ENCODE peak calls at places on chromosomes 2 and 18, in four cellular contexts. H is heart left ventricle, W is GM23338, Q is right cardiac atrium. B is an unnamed sample.

GRCh38 chr2:67255933-67256615 is 141.1 kb upstream of the ETAA1 start:
- DNase-seq in W (no peak), Q (no peak), H (no peak), B (no peak)

GRCh38 chr18:25262920-25263319 is 89.0 kb downstream of the ZNF521 start:
- DNase-seq in Q (no peak), W (no peak), H (no peak), B (no peak)

GRCh38 chr2:53829252-53829651 is 30.5 kb downstream of the GPR75 start:
- DNase-seq in W (no peak), H (no peak), Q (no peak), B (no peak)

GRCh38 chr2:236661064-236661761 is 91.6 kb downstream of the ACKR3 start:
- DNase-seq in H (no peak), W (peak), Q (no peak), B (peak)

GRCh38 chr2:112321375-112322320 is 46.3 kb downstream of the ZC3H6 start:
- DNase-seq in W (no peak), Q (no peak), H (no peak), B (no peak)

GRCh38 chr2:52929412-52929811 is 838.2 kb upstream of the CHAC2 start:
- DNase-seq in W (no peak), H (no peak), Q (peak), B (no peak)

GRCh38 chr2:94872676-94873361 is 1.6 kb downstream of the TEKT4 start:
- DNase-seq in W (no peak), Q (peak), H (no peak), B (no peak)

GRCh38 chr2:213251618-213252017 is 32.6 kb upstream of the SPAG16 start:
- DNase-seq in Q (no peak), W (peak), H (no peak), B (no peak)

GRCh38 chr2:234631896-234632514 is 135.1 kb upstream of the ARL4C start:
- DNase-seq in Q (no peak), H (no peak), W (peak), B (no peak)

GRCh38 chr18:21179590-21180220 is 62.3 kb upstream of the GREB1L start:
- DNase-seq in Q (no peak), H (no peak), W (peak), B (no peak)

GRCh38 chr18:51009071-51009470 is 20.9 kb upstream of the SMAD4 start:
- DNase-seq in W (no peak), H (no peak), Q (no peak), B (no peak)

GRCh38 chr2:200380139-200380561 is 73.7 kb downstream of the SPATS2L start:
- DNase-seq in W (no peak), Q (peak), H (no peak), B (no peak)

GRCh38 chr18:63322908-63323634 is 3.5 kb upstream of the BCL2 start:
- DNase-seq in H (peak), W (peak), Q (peak), B (no peak)

GRCh38 chr18:48304906-48305693 is 104.1 kb downstream of the ZBTB7C start:
- DNase-seq in Q (no peak), W (no peak), H (no peak), B (no peak)

GRCh38 chr2:218427741-218428140 is 8.8 kb downstream of the VIL1 start:
- DNase-seq in Q (no peak), H (no peak), W (peak), B (peak)

GRCh38 chr18:23515911-23516546 is 12.7 kb downstream of the RMC1 start:
- DNase-seq in H (peak), W (peak), Q (peak), B (peak)

GRCh38 chr2:102592601-102593000 is 26.8 kb upstream of the SLC9A2 start:
- DNase-seq in W (peak), H (no peak), Q (no peak), B (no peak)

GRCh38 chr2:74878551-74878950 is 44.6 kb downstream of the HK2 start:
- DNase-seq in H (no peak), Q (no peak), W (no peak), B (no peak)

GRCh38 chr18:29821544-29821943 is 1221.0 kb downstream of the DSC3 start:
- DNase-seq in W (no peak), Q (no peak), H (no peak), B (no peak)

GRCh38 chr2:162926907-162927306 is 88.3 kb upstream of the KCNH7 start:
- DNase-seq in W (no peak), H (no peak), Q (no peak), B (no peak)

GRCh38 chr2:182482511-182482910 is 55.7 kb upstream of the PDE1A start:
- DNase-seq in W (no peak), H (no peak), Q (no peak), B (no peak)

GRCh38 chr18:49025767-49026500 is 75.2 kb upstream of the SMAD7 start:
- DNase-seq in H (no peak), W (no peak), Q (no peak), B (peak)

GRCh38 chr18:71529708-71530303 is 1014.3 kb downstream of the CBLN2 start:
- DNase-seq in Q (no peak), W (no peak), H (no peak), B (no peak)

GRCh38 chr2:119126650-119127049 is 31.9 kb downstream of the C1QL2 start:
- DNase-seq in Q (no peak), W (peak), H (no peak), B (no peak)

GRCh38 chr2:41998789-41999470 is 48.9 kb upstream of the PKDCC start:
- DNase-seq in H (peak), W (no peak), Q (peak), B (peak)

GRCh38 chr2:180519276-180519675 is 461.1 kb upstream of the UBE2E3 start:
- DNase-seq in Q (no peak), H (no peak), W (no peak), B (no peak)

GRCh38 chr2:254231-254630 is 9.6 kb downstream of the SH3YL1 start:
- DNase-seq in Q (no peak), W (no peak), H (no peak), B (no peak)

GRCh38 chr2:1559589-1560175 is 146.4 kb downstream of the TPO start:
- DNase-seq in H (no peak), W (no peak), Q (no peak), B (no peak)

GRCh38 chr2:163471947-163472346 is 263.9 kb downstream of the FIGN start:
- DNase-seq in H (no peak), Q (no peak), W (peak), B (no peak)

GRCh38 chr2:216633616-216634316 is 546 bp downstream of the IGFBP2 start:
- DNase-seq in H (no peak), Q (peak), W (peak), B (peak)

GRCh38 chr2:28357948-28358667 is 34.5 kb upstream of the FOSL2 start:
- DNase-seq in W (no peak), Q (peak), H (no peak), B (peak)

GRCh38 chr2:28357055-28357454 is 35.6 kb upstream of the FOSL2 start:
- DNase-seq in H (no peak), Q (peak), W (no peak), B (no peak)

GRCh38 chr2:28354920-28355520 is 37.6 kb upstream of the FOSL2 start:
- DNase-seq in W (no peak), Q (peak), H (no peak), B (peak)

GRCh38 chr2:28356095-28356911 is 36.4 kb upstream of the FOSL2 start:
- DNase-seq in H (peak), Q (peak), W (no peak), B (peak)

GRCh38 chr2:28355521-28356094 is 37.0 kb upstream of the FOSL2 start:
- DNase-seq in W (no peak), H (peak), Q (peak), B (peak)
- H3K27ac ChIP-seq in W (no peak), H (peak), Q (peak), B (peak)

DNA sequence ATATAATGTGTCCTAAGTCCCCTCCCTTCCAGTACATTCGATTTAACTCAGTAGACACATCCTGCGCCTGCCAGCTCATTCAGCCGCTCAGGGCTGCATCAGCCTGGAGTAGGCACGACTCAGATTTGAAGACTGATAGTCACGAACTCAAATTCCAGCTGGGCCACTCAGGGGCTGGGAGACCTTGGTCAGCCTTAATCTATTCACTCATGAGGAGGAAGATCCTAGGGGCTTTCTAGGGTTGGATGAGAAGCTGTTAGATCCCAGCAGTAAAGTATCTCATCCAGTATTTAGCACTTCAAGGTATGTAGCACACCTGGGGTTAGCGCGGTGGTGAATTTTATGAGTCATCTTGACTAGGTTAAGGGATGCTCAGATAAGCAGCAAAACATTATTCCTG is 98.9 kb upstream of the ODC1 start:
- DNase-seq in Q (no peak), W (no peak), H (no peak), B (no peak)
- H3K27ac ChIP-seq in Q (no peak), W (no peak), H (no peak), B (no peak)

GRCh38 chr2:239348563-239349447 is 52.0 kb downstream of the HDAC4 start:
- DNase-seq in Q (no peak), H (no peak), W (no peak), B (peak)
- H3K27ac ChIP-seq in Q (no peak), H (no peak), W (no peak), B (no peak)

GRCh38 chr2:43082111-43082877 is 144.1 kb downstream of the ZFP36L2 start:
- DNase-seq in H (peak), W (no peak), Q (peak), B (peak)

GRCh38 chr2:43082878-43083261 is 143.5 kb downstream of the ZFP36L2 start:
- DNase-seq in W (no peak), H (no peak), Q (no peak), B (no peak)

GRCh38 chr2:43084699-43085091 is 141.7 kb downstream of the ZFP36L2 start:
- DNase-seq in H (peak), Q (peak), W (no peak), B (peak)

GRCh38 chr2:43083710-43084698 is 142.4 kb downstream of the ZFP36L2 start:
- DNase-seq in Q (peak), H (peak), W (peak), B (peak)

DNA sequence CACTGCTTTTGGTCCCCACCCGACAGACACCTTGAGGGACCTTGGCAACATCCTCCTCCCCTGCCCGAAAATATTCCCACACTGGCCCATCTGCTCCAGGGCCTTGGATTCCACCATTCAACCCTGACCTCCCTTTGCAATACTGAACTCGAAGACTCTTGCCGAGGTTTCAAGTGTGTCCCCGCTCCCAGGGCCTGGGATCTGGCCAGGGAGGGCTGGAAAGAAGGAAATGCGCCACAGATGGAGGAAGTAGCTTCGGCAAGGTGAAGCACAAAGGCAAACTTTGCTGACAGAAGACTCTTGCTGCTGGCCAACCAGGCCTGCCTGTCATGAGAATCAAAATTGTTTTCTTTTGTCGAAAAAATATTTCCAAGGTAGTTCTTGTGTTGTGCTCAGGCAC is 143.1 kb downstream of the ZFP36L2 start:
- DNase-seq in H (no peak), Q (peak), W (no peak), B (no peak)
- H3K27ac ChIP-seq in H (peak), Q (peak), W (no peak), B (peak)

GRCh38 chr18:3713166-3713565 is 263.2 kb downstream of the TGIF1 start:
- DNase-seq in H (no peak), W (no peak), Q (no peak), B (no peak)

GRCh38 chr18:3710712-3711269 is 260.8 kb downstream of the TGIF1 start:
- DNase-seq in Q (peak), H (no peak), W (no peak), B (peak)

GRCh38 chr18:3713708-3714107 is 263.7 kb downstream of the TGIF1 start:
- DNase-seq in H (no peak), W (no peak), Q (no peak), B (no peak)

GRCh38 chr18:3715223-3716080 is 265.5 kb downstream of the TGIF1 start:
- DNase-seq in Q (no peak), W (no peak), H (no peak), B (no peak)

DNA sequence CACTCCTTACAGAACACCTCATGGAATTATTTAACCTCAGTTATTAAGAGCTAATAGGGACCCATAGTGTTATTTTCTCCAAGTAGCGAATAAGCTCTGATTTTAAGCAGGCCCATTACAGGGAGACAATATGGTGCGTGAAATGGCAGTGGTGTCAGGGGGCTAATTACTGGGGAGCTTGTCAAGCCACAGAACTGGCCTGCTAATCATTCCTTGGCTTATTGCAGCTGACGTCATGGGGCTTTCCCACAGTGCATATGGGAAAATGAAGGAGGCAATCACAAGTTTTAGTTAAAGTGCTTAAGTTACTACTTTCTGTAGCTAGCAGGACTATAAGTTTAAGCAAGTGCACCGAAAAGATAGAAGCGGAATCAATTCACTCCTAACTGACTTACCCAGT is 262.5 kb downstream of the TGIF1 start:
- DNase-seq in H (no peak), W (no peak), Q (no peak), B (no peak)
- H3K27ac ChIP-seq in H (no peak), W (no peak), Q (no peak), B (no peak)

GRCh38 chr2:121832992-121833732 is 77.7 kb downstream of the TSN start:
- DNase-seq in W (no peak), H (no peak), Q (peak), B (no peak)
- H3K27ac ChIP-seq in W (no peak), H (no peak), Q (no peak), B (no peak)